ENCODE peak calls at places on chromosome 16, in six cellular contexts. U is mesenchymal stem cell, R is H9, V is neural progenitor cell, B is HCT116, W is trophoblast cell. C is an unnamed sample. For H3K4me1, the result is how much of the 10 kb centered on the place peaks cover.

GRCh38 chr16:70419384-70420327 is 19.2 kb downstream of the ST3GAL2 start:
- DNase-seq in U (no peak), R (no peak), W (no peak), B (no peak), V (no peak), C (no peak)

GRCh38 chr16:11135167-11135973 is 120.6 kb downstream of the SOCS1 start:
- DNase-seq in U (peak), R (no peak), V (no peak), W (peak), B (no peak), C (no peak)

GRCh38 chr16:84925092-84925772 is 86.1 kb downstream of the ZDHHC7 start:
- DNase-seq in R (peak), B (peak), W (peak), U (no peak), V (peak), C (no peak)

GRCh38 chr16:19771040-19771439 is 53.0 kb downstream of the IQCK start:
- DNase-seq in R (no peak), B (no peak), V (no peak), U (no peak), W (no peak), C (no peak)

GRCh38 chr16:1906846-1907165 is 11.4 kb downstream of the HS3ST6 start:
- DNase-seq in V (peak), R (no peak), U (no peak), B (no peak), W (no peak), C (no peak)

GRCh38 chr16:3654249-3654991 is at the start of gene DNASE1:
- DNase-seq in W (peak), B (peak), R (peak), V (peak), U (peak), C (peak)

GRCh38 chr16:72311426-72311825 is 139.5 kb upstream of the PMFBP1 start:
- DNase-seq in B (no peak), V (no peak), U (peak), W (no peak), R (no peak), C (peak)

GRCh38 chr16:14193316-14193871 is 122.3 kb downstream of the MRTFB start:
- DNase-seq in U (no peak), V (no peak), B (no peak), R (no peak), W (no peak), C (no peak)

GRCh38 chr16:48971571-48972071 is 310.0 kb downstream of the CBLN1 start:
- DNase-seq in W (no peak), U (no peak), B (peak), V (no peak), R (no peak), C (no peak)

GRCh38 chr16:17331071-17331521 is 139.7 kb downstream of the XYLT1 start:
- DNase-seq in V (no peak), B (no peak), W (no peak), R (no peak), U (no peak), C (no peak)

GRCh38 chr16:30997887-30998711 is 12.3 kb downstream of the STX1B start:
- DNase-seq in B (peak), R (no peak), V (no peak), U (peak), W (peak), C (peak)

GRCh38 chr16:68296291-68296690 is 14.5 kb downstream of the SLC7A6OS start:
- DNase-seq in B (no peak), V (no peak), W (no peak), R (no peak), U (no peak), C (no peak)

GRCh38 chr16:73071131-73071940 is 23.4 kb upstream of the ZFHX3 start:
- DNase-seq in W (no peak), V (peak), U (peak), R (peak), B (no peak), C (peak)

GRCh38 chr16:31458073-31458834 is 1.0 kb upstream of the ARMC5 start:
- DNase-seq in W (peak), R (peak), U (peak), B (no peak), V (peak), C (peak)

GRCh38 chr16:25553711-25554436 is 137.9 kb upstream of the HS3ST4 start:
- DNase-seq in R (peak), B (no peak), V (peak), W (peak), U (no peak), C (no peak)

GRCh38 chr16:51636913-51637743 is 486.1 kb upstream of the SALL1 start:
- DNase-seq in B (no peak), W (no peak), V (peak), R (peak), U (peak), C (no peak)

GRCh38 chr16:88357306-88358032 is 25.3 kb upstream of the ZNF469 start:
- DNase-seq in B (no peak), V (no peak), U (no peak), R (no peak), W (peak), C (peak)

GRCh38 chr16:31071861-31072260 is 2.2 kb downstream of the ZNF668 start:
- DNase-seq in V (peak), R (no peak), U (peak), W (no peak), B (no peak), C (peak)

GRCh38 chr16:54194008-54194731 is 92.4 kb downstream of the IRX3 start:
- DNase-seq in V (peak), R (peak), U (no peak), B (no peak), W (no peak), C (peak)

GRCh38 chr16:89375686-89376085 is 114.7 kb downstream of the ANKRD11 start:
- DNase-seq in R (no peak), W (no peak), B (no peak), V (no peak), U (no peak), C (no peak)

GRCh38 chr16:19179890-19180490 is 11.9 kb downstream of the SYT17 start:
- DNase-seq in V (peak), W (peak), R (peak), U (peak), B (peak), C (no peak)

GRCh38 chr16:85563515-85564276 is 49.4 kb upstream of the GSE1 start:
- DNase-seq in V (no peak), W (no peak), U (peak), R (no peak), B (no peak), C (no peak)

GRCh38 chr16:86630471-86630870 is 52.1 kb downstream of the FOXL1 start:
- DNase-seq in B (no peak), V (no peak), R (no peak), U (no peak), W (no peak), C (peak)
- H3K9ac ChIP-seq in B (no peak), V (no peak), R (no peak), U (no peak), W (no peak), C (no peak)

GRCh38 chr16:28096974-28097373 is 33.5 kb upstream of the GSG1L start:
- DNase-seq in R (no peak), W (no peak), V (no peak), B (no peak), U (no peak), C (no peak)

GRCh38 chr16:28097500-28097899 is 34.0 kb upstream of the GSG1L start:
- DNase-seq in W (no peak), B (no peak), U (no peak), V (no peak), R (no peak), C (no peak)

GRCh38 chr16:28098959-28099945 is 35.7 kb upstream of the GSG1L start:
- DNase-seq in V (no peak), B (no peak), U (no peak), R (no peak), W (no peak), C (no peak)

GRCh38 chr16:28100810-28101532 is 37.5 kb upstream of the GSG1L start:
- DNase-seq in R (no peak), W (no peak), V (no peak), B (no peak), U (no peak), C (no peak)

GRCh38 chr16:28098171-28098958 is 34.9 kb upstream of the GSG1L start:
- DNase-seq in B (no peak), V (no peak), W (no peak), U (no peak), R (no peak), C (no peak)
- H2AFZ ChIP-seq in B (no peak), V (no peak), W (no peak), U (no peak), R (no peak), C (no peak)

DNA sequence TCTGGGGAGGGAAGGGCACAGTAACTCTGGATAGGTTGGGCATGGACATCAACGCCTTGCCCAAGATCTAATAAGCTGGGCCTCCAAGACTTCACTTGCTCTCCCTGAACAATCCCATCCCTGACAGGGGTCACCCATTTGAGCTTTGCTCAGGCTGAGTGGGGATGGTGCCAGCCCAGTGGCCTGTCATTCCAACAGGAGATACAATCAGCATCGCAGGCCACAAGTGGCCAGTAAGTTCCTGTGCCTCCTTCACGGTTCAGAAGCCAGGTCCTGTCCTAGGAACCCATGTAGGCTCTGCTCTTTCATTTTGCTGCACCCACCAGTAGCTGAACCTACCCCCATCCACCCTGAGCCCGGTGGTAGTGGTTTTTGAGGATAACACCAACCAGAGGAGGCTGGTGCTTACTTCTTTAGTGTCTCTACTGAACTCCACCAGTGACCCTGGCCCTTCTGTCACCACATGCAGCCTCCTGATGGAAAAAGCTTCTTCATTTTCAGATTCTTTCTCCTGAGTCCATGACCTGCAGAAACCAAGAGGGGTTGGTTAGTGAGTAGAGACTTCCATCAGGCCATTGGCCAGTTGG is 14.9 kb downstream of the PLEKHG4 start:
- DNase-seq in R (no peak), W (no peak), B (no peak), U (no peak), V (no peak), C (no peak)
- H3K4me1 ChIP-seq in R (under half), W (under half), B (under half), U (under half), V (under half), C (under half)

GRCh38 chr16:21300309-21301167 is 22.4 kb upstream of the CRYM start:
- DNase-seq in B (peak), R (peak), V (peak), U (peak), W (peak), C (peak)
- H3K9ac ChIP-seq in B (peak), R (no peak), V (no peak), U (peak), W (no peak), C (peak)

GRCh38 chr16:74865922-74866598 is 91.4 kb upstream of the FA2H start:
- DNase-seq in W (no peak), R (peak), U (no peak), V (peak), B (no peak), C (peak)

GRCh38 chr16:74867281-74867849 is 92.7 kb upstream of the FA2H start:
- DNase-seq in R (peak), W (no peak), U (no peak), V (no peak), B (no peak), C (no peak)

GRCh38 chr16:74868501-74868900 is 93.9 kb upstream of the FA2H start:
- DNase-seq in U (peak), B (no peak), V (peak), W (peak), R (no peak), C (peak)

GRCh38 chr16:74871608-74872007 is 97.0 kb upstream of the FA2H start:
- DNase-seq in W (no peak), V (no peak), R (peak), U (no peak), B (no peak), C (no peak)

GRCh38 chr16:74868035-74868434 is 93.4 kb upstream of the FA2H start:
- DNase-seq in U (no peak), V (no peak), B (no peak), R (no peak), W (peak), C (no peak)
- H2AFZ ChIP-seq in U (no peak), V (no peak), B (no peak), R (no peak), W (no peak), C (no peak)

GRCh38 chr16:57539072-57539796 is 2.9 kb upstream of the CCDC102A start:
- DNase-seq in W (no peak), V (no peak), U (no peak), R (no peak), B (no peak), C (no peak)

GRCh38 chr16:57538235-57538711 is 1.9 kb upstream of the CCDC102A start:
- DNase-seq in U (no peak), W (no peak), R (no peak), B (no peak), V (no peak), C (no peak)

GRCh38 chr16:57540906-57541753 is 1.3 kb upstream of the ADGRG5 start:
- DNase-seq in U (no peak), B (no peak), V (no peak), W (no peak), R (peak), C (no peak)

GRCh38 chr16:57541754-57542435 is 548 bp upstream of the ADGRG5 start:
- DNase-seq in V (no peak), B (no peak), W (no peak), R (peak), U (no peak), C (no peak)

DNA sequence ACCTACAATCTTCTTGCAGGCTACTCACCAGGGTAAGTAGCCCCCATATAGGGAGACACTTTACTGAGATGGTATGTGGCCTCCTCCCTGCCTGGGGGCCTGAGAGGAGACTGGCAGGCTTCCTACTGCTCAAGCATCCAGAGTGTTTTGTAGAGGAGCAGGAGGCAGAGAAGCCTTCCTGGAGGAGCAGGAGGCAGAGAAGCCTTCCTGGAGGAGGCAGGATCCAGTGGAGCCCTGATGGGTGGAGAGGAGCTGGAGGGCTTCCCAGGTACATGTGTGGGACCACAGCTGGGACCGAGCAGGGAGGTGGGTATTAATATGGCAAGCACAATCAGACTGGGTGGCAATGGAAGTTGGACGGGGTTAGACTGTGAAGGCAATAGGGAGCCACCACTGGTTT is 2.1 kb upstream of the ADGRG5 start:
- DNase-seq in R (peak), U (no peak), V (no peak), W (peak), B (no peak), C (no peak)
- H3K4me1 ChIP-seq in R (under half), U (under half), V (under half), W (under half), B (under half), C (under half)

GRCh38 chr16:57508084-57508425 is 21.8 kb upstream of the DOK4 start:
- DNase-seq in R (no peak), B (no peak), U (no peak), W (no peak), V (no peak), C (no peak)

GRCh38 chr16:57512296-57513001 is 23.9 kb downstream of the CCDC102A start:
- DNase-seq in R (no peak), U (no peak), V (no peak), W (no peak), B (no peak), C (no peak)

GRCh38 chr16:57509231-57509923 is 23.1 kb upstream of the DOK4 start:
- DNase-seq in W (no peak), U (no peak), V (no peak), R (no peak), B (no peak), C (no peak)

GRCh38 chr16:57507414-57508083 is 21.3 kb upstream of the DOK4 start:
- DNase-seq in V (peak), R (no peak), B (no peak), U (no peak), W (no peak), C (no peak)

GRCh38 chr16:57510016-57510871 is 24.0 kb upstream of the DOK4 start:
- DNase-seq in R (no peak), W (no peak), V (no peak), U (no peak), B (no peak), C (no peak)
- H3K9ac ChIP-seq in R (no peak), W (peak), V (no peak), U (no peak), B (no peak), C (no peak)

C was measured in astrocyte.